ENCODE peak calls at places on chromosomes 16 and 17, in eight cellular contexts. Q is heart left ventricle, G is right cardiac atrium, Z is body of pancreas, D is lower lobe of right lung, S is pancreas, O is fibroblast of lung, K is H1. F is an unnamed sample. For H3K4me1, the result is how much of the 10 kb centered on the place peaks cover.

GRCh38 chr16:81521141-81521626 is 76.6 kb downstream of the CMIP start:
- DNase-seq in G (no peak), Q (no peak), Z (no peak), O (no peak), K (no peak), D (peak), S (no peak), F (no peak)

GRCh38 chr16:87496101-87496801 is 3.4 kb upstream of the ZCCHC14 start:
- DNase-seq in Q (no peak), K (no peak), S (no peak), D (no peak), G (no peak), Z (no peak), O (no peak), F (no peak)

GRCh38 chr17:16924701-16925440 is 47.0 kb downstream of the TNFRSF13B start:
- DNase-seq in K (no peak), G (no peak), S (no peak), Z (no peak), O (no peak), Q (no peak), D (peak), F (no peak)

GRCh38 chr17:17237026-17237799 is at the start of gene FLCN:
- DNase-seq in S (peak), O (peak), K (no peak), Q (peak), Z (peak), G (peak), D (peak), F (peak)

GRCh38 chr17:40707720-40708119 is 4.2 kb upstream of the KRT24 start:
- DNase-seq in K (no peak), Z (no peak), D (peak), S (no peak), O (peak), G (peak), Q (peak), F (no peak)

GRCh38 chr16:17138801-17139200 is 332.0 kb downstream of the XYLT1 start:
- DNase-seq in S (no peak), Z (no peak), D (no peak), K (no peak), G (no peak), O (peak), Q (no peak), F (no peak)

GRCh38 chr17:76263896-76264295 is 1.3 kb upstream of the UBALD2 start:
- DNase-seq in K (no peak), G (no peak), Z (no peak), D (no peak), S (no peak), Q (no peak), O (no peak), F (no peak)

GRCh38 chr16:53372942-53373871 is 61.1 kb upstream of the RBL2 start:
- DNase-seq in Q (peak), G (no peak), O (no peak), Z (peak), S (peak), D (peak), K (peak), F (no peak)

GRCh38 chr17:75394332-75394918 is 11.1 kb downstream of the GRB2 start:
- DNase-seq in K (no peak), S (no peak), D (no peak), Q (no peak), Z (no peak), G (no peak), O (no peak), F (no peak)

GRCh38 chr17:49523706-49524472 is 28.8 kb downstream of the NGFR start:
- DNase-seq in S (peak), D (no peak), Z (no peak), K (no peak), Q (no peak), O (no peak), G (no peak), F (no peak)

GRCh38 chr16:7602424-7602935 is 269.8 kb downstream of the RBFOX1 start:
- DNase-seq in Q (no peak), G (no peak), Z (no peak), D (no peak), K (no peak), O (no peak), S (no peak), F (no peak)

GRCh38 chr17:41251261-41251660 is 1.8 kb downstream of the KRTAP9-4 start:
- DNase-seq in D (no peak), K (no peak), G (no peak), Q (no peak), O (no peak), S (no peak), Z (no peak), F (no peak)

GRCh38 chr17:38447502-38448095 is 19.3 kb downstream of the ARHGAP23 start:
- DNase-seq in S (no peak), O (no peak), D (no peak), G (no peak), K (no peak), Z (no peak), Q (no peak), F (no peak)

GRCh38 chr16:48169896-48170295 is 14.1 kb upstream of the ABCC12 start:
- DNase-seq in Z (no peak), K (no peak), S (no peak), Q (no peak), D (no peak), O (no peak), G (no peak), F (no peak)

GRCh38 chr17:5510776-5511175 is 24.4 kb downstream of the MIS12 start:
- DNase-seq in O (no peak), G (no peak), Q (no peak), D (no peak), Z (no peak), K (no peak), S (no peak), F (no peak)

GRCh38 chr16:85485379-85485778 is 127.7 kb upstream of the GSE1 start:
- DNase-seq in Q (no peak), Z (no peak), G (no peak), D (no peak), K (no peak), O (no peak), S (no peak), F (no peak)

GRCh38 chr17:31900877-31901276 is 631 bp downstream of the UTP6 start:
- DNase-seq in O (peak), S (no peak), D (no peak), Z (no peak), K (no peak), Q (no peak), G (no peak), F (no peak)

GRCh38 chr17:50147841-50148225 is 2.6 kb downstream of the PPP1R9B start:
- DNase-seq in Z (no peak), G (no peak), K (no peak), O (peak), D (no peak), Q (peak), S (peak), F (no peak)

GRCh38 chr16:3654249-3654991 is at the start of gene DNASE1:
- DNase-seq in Q (peak), O (peak), K (peak), D (peak), G (peak), Z (peak), S (peak), F (no peak)

GRCh38 chr16:75550211-75550662 is 5.8 kb downstream of the TMEM231 start:
- DNase-seq in Q (peak), S (no peak), Z (no peak), O (peak), D (no peak), K (peak), G (peak), F (no peak)

GRCh38 chr17:79707931-79708891 is 22.5 kb upstream of the ENPP7 start:
- DNase-seq in Q (peak), S (peak), O (peak), G (no peak), Z (peak), D (no peak), K (no peak), F (peak)

GRCh38 chr16:57264950-57265371 is 19.5 kb downstream of the PLLP start:
- DNase-seq in Q (no peak), O (no peak), D (peak), G (no peak), S (peak), Z (peak), K (no peak), F (no peak)

GRCh38 chr16:57263585-57264351 is 18.7 kb downstream of the ARL2BP start:
- DNase-seq in Z (no peak), S (no peak), G (no peak), K (no peak), O (no peak), Q (no peak), D (peak), F (peak)

GRCh38 chr16:57264381-57264780 is 19.3 kb downstream of the ARL2BP start:
- DNase-seq in O (no peak), Z (no peak), G (no peak), D (peak), K (no peak), S (no peak), Q (no peak), F (no peak)

GRCh38 chr16:57261806-57262205 is 16.7 kb downstream of the ARL2BP start:
- DNase-seq in K (no peak), Z (no peak), Q (no peak), G (no peak), D (peak), S (no peak), O (no peak), F (no peak)

DNA sequence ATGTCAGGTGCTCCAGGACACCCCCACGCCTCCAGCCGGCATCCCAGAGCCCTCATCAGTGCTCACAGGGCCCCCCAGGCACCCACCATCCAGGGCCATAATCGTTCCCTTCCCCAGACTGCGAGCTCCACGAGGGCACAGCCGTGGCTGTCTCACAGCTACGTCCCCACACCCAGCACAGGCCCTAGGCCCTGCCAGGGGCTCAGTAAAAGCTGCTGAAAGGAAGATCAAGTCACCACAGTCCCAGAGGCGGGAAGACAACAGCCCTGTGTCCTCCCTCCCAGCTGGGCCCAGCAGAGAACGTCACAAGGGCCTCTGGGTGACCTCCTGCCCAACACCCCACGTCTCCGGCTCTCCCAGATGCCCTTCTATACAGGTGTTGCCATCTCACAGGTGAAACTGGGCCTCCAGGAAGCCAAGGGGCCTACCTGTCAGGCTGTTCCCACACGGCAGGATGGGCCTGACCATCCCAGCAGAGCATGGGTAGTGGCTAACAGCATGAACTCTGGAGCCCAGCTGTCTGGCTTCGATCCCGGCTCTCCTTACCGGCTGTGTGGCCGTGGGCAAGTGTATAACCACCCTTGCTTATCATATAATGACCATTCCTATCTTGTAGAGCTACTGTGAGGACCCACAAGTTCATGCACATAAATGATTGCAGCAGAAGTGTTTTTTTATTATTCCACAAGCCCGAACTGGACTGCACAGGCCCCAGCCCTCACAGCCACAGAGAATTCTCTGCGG is 18.0 kb downstream of the ARL2BP start:
- DNase-seq in Z (no peak), G (no peak), K (no peak), Q (no peak), O (no peak), S (peak), D (peak), F (peak)
- H3K4me1 ChIP-seq in Z (half or more), G (under half), K (under half), Q (under half), O (under half), S (under half), D (half or more), F (under half)

DNA sequence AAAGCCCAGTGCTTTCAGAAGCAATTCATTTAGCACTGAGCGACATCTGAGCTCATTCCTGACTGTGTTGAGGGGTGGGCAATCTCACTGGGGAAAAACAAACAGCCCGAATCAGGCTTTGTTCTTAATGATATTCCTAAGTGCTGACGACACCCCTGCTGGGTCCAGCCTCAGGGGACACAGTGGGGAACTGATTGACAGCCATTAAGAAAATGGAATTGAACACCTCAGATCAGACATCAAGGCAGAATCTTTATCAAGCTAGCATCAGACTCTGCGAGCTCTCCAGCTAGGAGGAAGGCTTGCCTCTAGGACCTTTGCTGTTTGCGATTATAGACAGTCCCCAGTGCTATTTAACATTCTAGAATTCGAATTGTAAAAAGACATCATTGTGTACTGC is 22.6 kb upstream of the LYRM9 start:
- DNase-seq in K (peak), Z (no peak), D (no peak), Q (no peak), S (no peak), G (no peak), O (no peak), F (no peak)
- H3K4me1 ChIP-seq in K (under half), Z (under half), D (under half), Q (under half), S (under half), G (under half), O (under half), F (under half)

DNA sequence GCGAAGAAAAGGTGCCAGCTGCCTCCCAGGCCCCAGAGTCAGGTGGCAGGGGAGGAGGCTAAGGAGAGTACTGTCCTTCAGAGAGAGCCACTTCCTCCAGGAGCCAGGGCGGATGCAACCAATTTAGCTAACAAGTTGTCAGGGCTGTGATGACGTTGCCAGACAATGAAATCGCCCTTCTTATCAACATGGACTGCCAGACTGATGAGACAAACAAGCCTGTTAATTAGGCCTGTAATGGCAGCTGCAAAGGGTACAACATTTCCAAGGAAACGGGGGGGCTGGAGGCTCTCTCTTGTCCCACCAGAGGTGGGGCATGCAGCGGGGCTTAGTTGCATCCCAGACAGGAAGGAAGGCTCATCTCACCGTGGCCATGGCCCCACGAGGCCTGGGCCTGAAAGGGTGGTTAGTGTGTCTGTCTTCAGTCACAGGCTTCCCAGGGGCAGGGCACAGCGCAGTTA is 111.8 kb downstream of the SDK2 start:
- DNase-seq in S (no peak), Z (no peak), G (no peak), Q (no peak), D (no peak), O (no peak), K (no peak), F (no peak)
- H3K4me1 ChIP-seq in S (under half), Z (under half), G (under half), Q (under half), D (under half), O (under half), K (under half), F (under half)

GRCh38 chr16:1050921-1051320 is 21.6 kb upstream of the SSTR5 start:
- DNase-seq in O (no peak), G (no peak), Z (no peak), K (no peak), S (no peak), Q (no peak), D (no peak), F (no peak)

GRCh38 chr16:1049113-1049975 is 23.2 kb upstream of the SSTR5 start:
- DNase-seq in S (no peak), O (no peak), G (no peak), K (no peak), D (no peak), Q (no peak), Z (no peak), F (no peak)

GRCh38 chr16:1050466-1050865 is 22.1 kb upstream of the SSTR5 start:
- DNase-seq in D (no peak), G (no peak), O (no peak), Q (no peak), Z (no peak), S (no peak), K (no peak), F (no peak)

GRCh38 chr16:1048442-1049112 is 24.0 kb upstream of the SSTR5 start:
- DNase-seq in Z (peak), O (peak), G (peak), Q (peak), K (peak), S (no peak), D (no peak), F (no peak)

DNA sequence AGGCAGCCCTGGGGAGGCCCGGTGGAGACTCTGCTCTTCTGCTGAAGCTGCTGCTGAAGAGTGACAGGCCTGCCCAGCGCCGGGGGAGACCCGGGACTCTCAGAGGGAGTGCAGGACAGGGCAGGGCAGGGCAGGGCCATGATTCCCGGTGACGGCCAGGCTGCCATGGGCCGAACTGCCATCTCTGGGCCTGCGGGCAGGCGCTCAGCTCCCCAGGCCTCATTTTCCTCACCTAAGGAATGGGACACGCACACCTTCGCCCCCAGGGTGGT is 22.6 kb upstream of the SSTR5 start:
- DNase-seq in O (no peak), S (no peak), Z (no peak), D (no peak), Q (no peak), K (no peak), G (no peak), F (no peak)
- H3K4me1 ChIP-seq in O (under half), S (under half), Z (under half), D (under half), Q (under half), K (under half), G (under half), F (under half)

DNA sequence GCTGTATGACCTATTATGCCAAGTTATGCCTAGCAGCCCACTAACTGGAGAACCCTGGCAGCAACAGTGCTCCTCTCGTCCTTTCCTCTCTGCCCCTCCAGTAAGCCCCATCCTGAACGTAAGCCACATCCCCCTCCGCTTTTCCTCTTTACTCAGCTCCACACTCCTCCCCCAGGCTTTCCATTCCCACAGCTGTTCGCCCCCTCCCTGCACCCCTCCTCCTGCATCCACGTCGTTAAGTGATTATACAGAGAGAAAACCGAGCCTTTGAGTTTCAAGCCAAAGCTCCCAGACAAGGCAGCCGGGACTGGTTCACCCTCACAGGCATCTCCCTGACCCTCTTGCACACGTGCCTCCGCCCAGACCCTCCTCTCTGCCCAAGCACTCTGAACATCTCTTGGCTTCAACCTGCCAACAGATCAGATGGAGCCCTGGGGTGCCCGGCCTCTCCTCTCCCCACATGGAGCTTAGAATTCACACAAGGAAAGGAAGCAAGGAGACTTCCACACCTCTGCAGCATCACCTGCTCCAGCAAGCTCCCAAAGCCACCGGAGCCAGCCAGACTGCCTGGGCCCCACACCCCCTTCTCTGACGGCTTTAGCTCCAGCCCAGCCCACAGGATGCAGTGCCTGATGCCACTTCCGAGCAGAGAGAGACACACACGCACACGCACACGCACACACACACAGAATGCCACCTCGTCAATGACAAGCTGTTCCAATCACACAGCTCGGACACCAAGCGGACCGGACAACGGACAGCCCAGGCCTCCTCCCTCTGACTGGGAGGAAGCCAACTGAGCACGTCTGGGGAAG is 100.0 kb upstream of the CCL2 start:
- DNase-seq in D (no peak), Q (no peak), G (no peak), K (no peak), S (no peak), Z (no peak), O (no peak), F (no peak)
- H3K4me1 ChIP-seq in D (under half), Q (under half), G (under half), K (under half), S (under half), Z (under half), O (under half), F (under half)

DNA sequence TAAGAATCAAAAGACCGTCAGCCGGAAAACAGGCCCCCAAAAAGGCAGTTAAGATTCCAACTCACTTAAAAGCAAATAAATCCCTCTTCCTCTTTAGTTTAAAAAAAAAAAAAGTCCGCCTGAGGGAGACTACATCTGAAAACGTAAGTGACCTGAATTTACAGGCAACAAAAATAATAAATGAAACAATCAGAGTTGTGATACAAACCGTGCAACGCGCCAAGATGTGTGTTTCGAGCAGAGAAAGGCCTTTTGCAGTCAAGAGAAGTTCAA is 1.1 kb downstream of the KANSL1 start:
- DNase-seq in D (no peak), O (no peak), Q (no peak), K (no peak), Z (no peak), S (no peak), G (no peak), F (no peak)
- H3K4me1 ChIP-seq in D (half or more), O (under half), Q (under half), K (under half), Z (half or more), S (under half), G (under half), F (under half)

DNA sequence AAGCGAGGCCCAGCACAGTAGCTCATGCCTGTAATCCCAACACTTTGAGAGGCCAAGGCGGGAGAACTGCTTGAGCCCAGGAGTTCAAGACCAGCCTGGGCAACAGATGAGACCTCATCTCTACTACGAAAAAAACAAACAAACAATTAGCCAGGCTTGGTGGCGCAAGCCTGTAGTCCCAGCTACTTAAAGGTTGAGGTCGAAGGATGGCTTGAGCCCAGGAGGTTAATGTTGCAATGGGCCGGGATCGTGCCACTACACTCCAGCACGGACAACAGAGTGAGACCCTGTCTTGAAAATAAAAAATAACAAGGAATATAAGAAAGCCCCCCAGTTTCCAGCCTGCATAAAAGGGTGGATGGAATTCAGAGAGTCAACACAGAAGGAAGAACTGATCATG is 40.3 kb downstream of the ARHGAP17 start:
- DNase-seq in Q (no peak), Z (no peak), S (no peak), K (no peak), D (no peak), G (no peak), O (no peak), F (no peak)
- H3K4me1 ChIP-seq in Q (under half), Z (under half), S (under half), K (under half), D (under half), G (under half), O (under half), F (under half)